ENCODE peak calls at places on chromosomes 2 and 18, in four cellular contexts. R is spleen, U is heart left ventricle, Y is IMR-90. K is an unnamed sample.

GRCh38 chr2:154400891-154401290 is 297.6 kb upstream of the KCNJ3 start:
- DNase-seq in R (no peak), U (no peak), Y (no peak), K (no peak)

GRCh38 chr2:48430528-48430927 is 99.4 kb upstream of the STON1 start:
- DNase-seq in R (no peak), U (no peak), Y (no peak), K (no peak)

GRCh38 chr18:79599503-79599931 is 80.1 kb upstream of the CTDP1 start:
- DNase-seq in R (peak; percentile 68), U (peak; percentile 16), Y (peak; percentile 71), K (no peak)

GRCh38 chr18:31185551-31185950 is 22.9 kb upstream of the DSC1 start:
- DNase-seq in R (no peak), U (no peak), Y (no peak), K (no peak)

GRCh38 chr2:164054651-164055050 is 318.8 kb upstream of the FIGN start:
- DNase-seq in R (no peak), U (no peak), Y (no peak), K (no peak)

GRCh38 chr2:129008055-129008880 is 689.6 kb upstream of the HS6ST1 start:
- DNase-seq in R (no peak), U (no peak), Y (no peak), K (peak; percentile 34)

GRCh38 chr2:17538844-17539554 is 1.5 kb upstream of the VSNL1 start:
- DNase-seq in R (no peak), U (peak; percentile 72), Y (peak; percentile 41), K (no peak)

GRCh38 chr2:233940376-233941276 is 23.5 kb downstream of the TRPM8 start:
- DNase-seq in R (no peak), U (no peak), Y (no peak), K (no peak)

GRCh38 chr2:28342081-28342967 is 50.3 kb upstream of the FOSL2 start:
- DNase-seq in R (peak; percentile 57), U (peak; percentile 50), Y (peak; percentile 84), K (peak; percentile 98)

GRCh38 chr2:203683932-203684556 is 22.4 kb upstream of the CD28 start:
- DNase-seq in R (no peak), U (no peak), Y (peak; percentile 92), K (no peak)

GRCh38 chr18:11998182-11998581 is 16.9 kb downstream of the IMPA2 start:
- DNase-seq in R (peak; percentile 45), U (peak; percentile 58), Y (no peak), K (peak; percentile 61)

GRCh38 chr18:79139206-79139605 is 70.0 kb downstream of the ATP9B start:
- DNase-seq in R (no peak), U (no peak), Y (peak; percentile 77), K (no peak)

GRCh38 chr2:220396287-220396686 is 768.9 kb downstream of the SLC4A3 start:
- DNase-seq in R (no peak), U (no peak), Y (peak; percentile 88), K (no peak)

GRCh38 chr18:43661570-43661969 is 384.3 kb upstream of the SYT4 start:
- DNase-seq in R (no peak), U (no peak), Y (peak; percentile 83), K (no peak)

GRCh38 chr18:48674198-48674721 is 135.4 kb downstream of the CTIF start:
- DNase-seq in R (peak; percentile 69), U (no peak), Y (peak; percentile 49), K (no peak)

GRCh38 chr2:148599112-148599991 is 45.2 kb upstream of the EPC2 start:
- DNase-seq in R (no peak), U (no peak), Y (no peak), K (no peak)

GRCh38 chr2:1622521-1623200 is 121.7 kb downstream of the PXDN start:
- DNase-seq in R (peak; percentile 55), U (no peak), Y (no peak), K (no peak)

GRCh38 chr2:204625135-204625534 is 79.9 kb downstream of the PARD3B start:
- DNase-seq in R (no peak), U (no peak), Y (no peak), K (no peak)

GRCh38 chr2:3223080-3223923 is 154.3 kb downstream of the EIPR1 start:
- DNase-seq in R (no peak), U (no peak), Y (peak; percentile 86), K (no peak)

GRCh38 chr18:6219116-6219717 is 195.5 kb downstream of the L3MBTL4 start:
- DNase-seq in R (no peak), U (no peak), Y (peak; percentile 73), K (no peak)

GRCh38 chr18:32714571-32715148 is 58.2 kb downstream of the KLHL14 start:
- DNase-seq in R (no peak), U (no peak), Y (peak; percentile 51), K (no peak)

GRCh38 chr2:121736140-121736461 is 574 bp downstream of the NIFK start:
- DNase-seq in R (no peak), U (no peak), Y (no peak), K (no peak)

GRCh38 chr2:121736462-121737336 is at the start of gene NIFK:
- DNase-seq in R (peak; percentile 100), U (peak; percentile 99), Y (peak; percentile 95), K (peak; percentile 99)

GRCh38 chr2:121740973-121741372 is 4.3 kb upstream of the NIFK start:
- DNase-seq in R (no peak), U (no peak), Y (no peak), K (peak; percentile 75)

GRCh38 chr2:121731366-121731765 is 5.3 kb downstream of the NIFK start:
- DNase-seq in R (no peak), U (no peak), Y (no peak), K (no peak)

DNA sequence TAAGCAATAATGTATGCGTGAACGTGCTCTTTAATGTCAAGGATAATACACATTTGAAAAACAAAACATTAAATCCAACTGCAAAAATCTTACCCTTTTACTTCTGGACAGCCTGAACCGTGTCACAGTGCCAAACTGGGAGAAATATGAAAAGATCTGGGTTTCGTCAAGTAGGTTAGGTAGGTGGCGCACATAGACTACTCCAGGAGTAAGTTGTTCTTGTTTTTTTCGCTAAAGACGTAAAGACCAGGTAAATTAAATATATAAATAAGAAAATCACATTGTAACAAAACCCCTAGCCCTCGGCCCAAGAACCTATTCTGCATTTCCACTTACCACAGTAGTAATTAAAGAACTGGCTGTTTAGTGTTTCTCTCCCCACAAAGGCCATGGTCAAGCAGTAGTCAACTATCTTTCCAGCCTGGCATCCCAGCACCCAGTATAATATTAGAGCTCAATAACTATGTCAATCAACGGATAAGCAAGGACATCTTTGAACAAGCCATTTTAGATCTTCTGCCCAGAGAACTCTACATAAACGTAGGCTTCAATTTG is 1.1 kb downstream of the NIFK start:
- DNase-seq in R (no peak), U (no peak), Y (no peak), K (no peak)
- TF ChIP-seq CTCF in R (no peak), U (no peak), Y (peak; percentile 9), K (no peak)

GRCh38 chr2:19901458-19902271 is at the start of gene TTC32:
- DNase-seq in R (peak; percentile 97), U (peak; percentile 95), Y (peak; percentile 94), K (peak; percentile 96)
- TF ChIP-seq POLR2A in R (peak; percentile 64), U (no peak), Y (peak; percentile 81), K (no peak)

DNA sequence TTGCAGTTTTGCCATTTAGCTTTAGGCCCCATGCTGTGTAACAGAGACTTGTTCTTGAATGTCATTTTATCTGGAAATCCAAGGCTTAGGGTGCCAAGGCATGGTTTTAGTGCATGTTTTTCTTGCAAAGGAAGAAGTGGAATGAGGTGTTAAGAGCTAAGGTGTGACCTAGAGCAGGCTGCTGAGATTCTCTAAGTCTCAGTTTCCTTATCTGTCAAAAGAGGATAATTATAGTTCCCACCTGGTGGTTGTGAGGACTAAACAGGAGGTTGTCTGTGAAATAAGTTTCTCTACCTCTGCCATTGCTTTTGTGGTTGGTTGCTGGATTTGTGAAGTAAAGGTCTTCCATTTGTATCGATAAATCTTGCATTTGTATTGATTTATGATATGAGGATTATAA is 82.0 kb downstream of the TANC1 start:
- DNase-seq in R (no peak), U (no peak), Y (no peak), K (no peak)
- H3K4me1 ChIP-seq in R (peaks cover 5% of the 10 kb centered on the region), U (peaks cover 83% of the 10 kb centered on the region), Y (peaks cover 27% of the 10 kb centered on the region), K (peaks cover 61% of the 10 kb centered on the region)

GRCh38 chr2:97011977-97012569 is 25.7 kb upstream of the FAM178B start:
- DNase-seq in R (no peak), U (no peak), Y (peak; percentile 70), K (no peak)
- TF ChIP-seq CTCF in R (no peak), U (peak; percentile 28), Y (peak; percentile 49), K (no peak)

DNA sequence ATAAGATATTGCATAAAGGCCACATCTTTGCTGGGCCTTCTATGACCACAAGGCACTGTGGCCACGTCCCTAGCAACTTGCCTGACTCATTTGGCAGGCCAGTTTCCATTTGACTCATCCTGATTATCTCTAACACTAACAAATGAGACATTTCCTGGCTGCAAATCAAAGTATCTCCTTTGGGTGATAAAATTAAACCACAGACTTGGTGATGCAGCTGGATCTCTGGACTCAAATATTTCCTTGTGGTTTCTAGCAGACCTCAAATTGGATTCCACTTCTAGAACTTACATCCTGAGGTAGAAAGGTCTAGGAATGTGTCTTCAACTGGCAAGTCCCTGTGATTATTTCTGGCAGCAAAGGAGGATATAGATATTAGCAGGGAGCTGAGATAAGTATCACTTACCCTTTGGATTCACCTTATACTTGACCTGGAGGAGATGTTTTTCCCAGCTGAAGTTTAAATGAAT is 167.9 kb upstream of the NXPH2 start:
- DNase-seq in R (no peak), U (no peak), Y (peak; percentile 33), K (no peak)
- TF ChIP-seq POLR2A in R (no peak), U (no peak), Y (no peak), K (no peak)

GRCh38 chr2:46073540-46074018 is 223.6 kb upstream of the EPAS1 start:
- DNase-seq in R (no peak), U (no peak), Y (peak; percentile 97), K (no peak)
- H3K4me1 ChIP-seq in R (peaks cover 7% of the 10 kb centered on the region), U (peaks cover 28% of the 10 kb centered on the region), Y (peaks cover 29% of the 10 kb centered on the region), K (peaks cover 25% of the 10 kb centered on the region)

GRCh38 chr18:65260030-65260429 is 490.8 kb upstream of the CDH7 start:
- DNase-seq in R (no peak), U (no peak), Y (no peak), K (no peak)

GRCh38 chr18:65257157-65257556 is 493.7 kb upstream of the CDH7 start:
- DNase-seq in R (no peak), U (no peak), Y (no peak), K (no peak)

GRCh38 chr18:65259403-65259802 is 491.4 kb upstream of the CDH7 start:
- DNase-seq in R (no peak), U (no peak), Y (no peak), K (no peak)

GRCh38 chr18:65255417-65255816 is 495.4 kb upstream of the CDH7 start:
- DNase-seq in R (no peak), U (no peak), Y (no peak), K (no peak)
- TF ChIP-seq CTCF in R (no peak), U (no peak), Y (no peak), K (no peak)

K was measured in vagina.